ENCODE peak calls at places on chromosomes 5 and 9, in five cellular contexts. One of them, this sample, is unnamed.

GRCh38 chr5:170648546-170648945 is 135.0 kb upstream of the GABRP start:
- DNase-seq in NAMALWA: no peak
- DNase-seq in tibial artery: no peak
- DNase-seq in stimulated activated CD4-positive, alpha-beta T cell treated with anti-CD3 and anti-CD28 coated beads, Interleukin-4, amount 100 ng/mL, for 4 hours: no peak
- DNase-seq in HT1080: peak; percentile 29
- DNase-seq in this sample: no peak

GRCh38 chr9:127366594-127366993 is 30.4 kb upstream of the SLC2A8 start:
- DNase-seq in NAMALWA: no peak
- DNase-seq in tibial artery: no peak
- DNase-seq in stimulated activated CD4-positive, alpha-beta T cell treated with anti-CD3 and anti-CD28 coated beads, Interleukin-4, amount 100 ng/mL, for 4 hours: no peak
- DNase-seq in HT1080: no peak
- DNase-seq in this sample: no peak

GRCh38 chr9:16628421-16628820 is 242.0 kb downstream of the BNC2 start:
- DNase-seq in NAMALWA: no peak
- DNase-seq in tibial artery: no peak
- DNase-seq in stimulated activated CD4-positive, alpha-beta T cell treated with anti-CD3 and anti-CD28 coated beads, Interleukin-4, amount 100 ng/mL, for 4 hours: no peak
- DNase-seq in HT1080: no peak
- DNase-seq in this sample: no peak

GRCh38 chr9:116334581-116335150 is 181.1 kb downstream of the PAPPA start:
- DNase-seq in NAMALWA: no peak
- DNase-seq in tibial artery: no peak
- DNase-seq in stimulated activated CD4-positive, alpha-beta T cell treated with anti-CD3 and anti-CD28 coated beads, Interleukin-4, amount 100 ng/mL, for 4 hours: no peak
- DNase-seq in HT1080: no peak
- DNase-seq in this sample: no peak

GRCh38 chr5:124289641-124290201 is 456.7 kb downstream of the ZNF608 start:
- DNase-seq in NAMALWA: no peak
- DNase-seq in tibial artery: no peak
- DNase-seq in stimulated activated CD4-positive, alpha-beta T cell treated with anti-CD3 and anti-CD28 coated beads, Interleukin-4, amount 100 ng/mL, for 4 hours: no peak
- DNase-seq in HT1080: no peak
- DNase-seq in this sample: no peak

GRCh38 chr5:149782018-149782899 is 52.1 kb downstream of the PPARGC1B start:
- DNase-seq in NAMALWA: no peak
- DNase-seq in tibial artery: no peak
- DNase-seq in stimulated activated CD4-positive, alpha-beta T cell treated with anti-CD3 and anti-CD28 coated beads, Interleukin-4, amount 100 ng/mL, for 4 hours: no peak
- DNase-seq in HT1080: no peak
- DNase-seq in this sample: no peak

GRCh38 chr9:124284940-124285441 is 27.2 kb downstream of the NEK6 start:
- DNase-seq in NAMALWA: no peak
- DNase-seq in tibial artery: peak; percentile 90
- DNase-seq in stimulated activated CD4-positive, alpha-beta T cell treated with anti-CD3 and anti-CD28 coated beads, Interleukin-4, amount 100 ng/mL, for 4 hours: no peak
- DNase-seq in HT1080: no peak
- DNase-seq in this sample: no peak

GRCh38 chr5:1447772-1448361 is 2.6 kb upstream of the SLC6A3 start:
- DNase-seq in NAMALWA: no peak
- DNase-seq in tibial artery: peak; percentile 39
- DNase-seq in stimulated activated CD4-positive, alpha-beta T cell treated with anti-CD3 and anti-CD28 coated beads, Interleukin-4, amount 100 ng/mL, for 4 hours: no peak
- DNase-seq in HT1080: no peak
- DNase-seq in this sample: peak; percentile 14

GRCh38 chr9:14405176-14405575 is 91.2 kb upstream of the NFIB start:
- DNase-seq in NAMALWA: no peak
- DNase-seq in tibial artery: no peak
- DNase-seq in stimulated activated CD4-positive, alpha-beta T cell treated with anti-CD3 and anti-CD28 coated beads, Interleukin-4, amount 100 ng/mL, for 4 hours: no peak
- DNase-seq in HT1080: no peak
- DNase-seq in this sample: no peak

GRCh38 chr9:93648836-93649235 is 72.5 kb downstream of the PHF2 start:
- DNase-seq in NAMALWA: no peak
- DNase-seq in tibial artery: peak; percentile 54
- DNase-seq in stimulated activated CD4-positive, alpha-beta T cell treated with anti-CD3 and anti-CD28 coated beads, Interleukin-4, amount 100 ng/mL, for 4 hours: no peak
- DNase-seq in HT1080: no peak
- DNase-seq in this sample: peak; percentile 49

GRCh38 chr5:158899792-158900191 is 199.9 kb downstream of the EBF1 start:
- DNase-seq in NAMALWA: no peak
- DNase-seq in tibial artery: peak; percentile 74
- DNase-seq in stimulated activated CD4-positive, alpha-beta T cell treated with anti-CD3 and anti-CD28 coated beads, Interleukin-4, amount 100 ng/mL, for 4 hours: no peak
- DNase-seq in HT1080: no peak
- DNase-seq in this sample: peak; percentile 50

This sample was measured in left lung.